ENCODE peak calls at places on chromosomes 12 and 14, in five cellular contexts. B, P, U, J and K are unnamed samples.

GRCh38 chr12:75908961-75909699 is 122.4 kb downstream of the PHLDA1 start:
- DNase-seq in B (no peak), P (peak), U (peak), J (peak), K (no peak)

GRCh38 chr14:77022219-77022852 is 6.2 kb downstream of the IRF2BPL start:
- DNase-seq in B (peak), P (no peak), U (peak), J (no peak), K (peak)

GRCh38 chr12:106226884-106227640 is 20.8 kb downstream of the CKAP4 start:
- DNase-seq in B (peak), P (no peak), U (peak), J (peak), K (peak)

GRCh38 chr14:66111891-66112290 is 374.3 kb upstream of the CCDC196 start:
- DNase-seq in B (no peak), P (no peak), U (no peak), J (no peak), K (no peak)

GRCh38 chr12:92002673-92003382 is 142.8 kb downstream of the BTG1 start:
- DNase-seq in B (no peak), P (no peak), U (no peak), J (no peak), K (no peak)

GRCh38 chr12:54786081-54786480 is 68.2 kb upstream of the MUCL1 start:
- DNase-seq in B (no peak), P (no peak), U (no peak), J (no peak), K (no peak)

GRCh38 chr14:58258156-58258555 is 13.5 kb downstream of the PSMA3 start:
- DNase-seq in B (no peak), P (no peak), U (no peak), J (no peak), K (no peak)

GRCh38 chr14:91470216-91470615 is 39.9 kb downstream of the PPP4R3A start:
- DNase-seq in B (no peak), P (no peak), U (no peak), J (no peak), K (no peak)

GRCh38 chr12:98895086-98895651 is 250.1 kb downstream of the APAF1 start:
- DNase-seq in B (peak), P (peak), U (peak), J (no peak), K (no peak)

GRCh38 chr12:33450480-33450879 is 10.9 kb upstream of the SYT10 start:
- DNase-seq in B (no peak), P (no peak), U (no peak), J (no peak), K (no peak)

GRCh38 chr12:121057794-121058193 is 18.7 kb upstream of the OASL start:
- DNase-seq in B (no peak), P (no peak), U (no peak), J (no peak), K (no peak)

GRCh38 chr14:100341301-100342031 is 18.3 kb downstream of the SLC25A47 start:
- DNase-seq in B (peak), P (no peak), U (no peak), J (peak), K (peak)

GRCh38 chr12:107373238-107373809 is 280.0 kb upstream of the CRY1 start:
- DNase-seq in B (no peak), P (no peak), U (no peak), J (no peak), K (peak)

GRCh38 chr14:101504096-101504948 is 57.0 kb upstream of the DIO3 start:
- DNase-seq in B (no peak), P (no peak), U (no peak), J (no peak), K (no peak)

GRCh38 chr12:16112151-16112550 is 165.3 kb downstream of the SLC15A5 start:
- DNase-seq in B (no peak), P (no peak), U (no peak), J (no peak), K (no peak)

GRCh38 chr12:107395817-107396216 is 289.8 kb upstream of the PWP1 start:
- DNase-seq in B (no peak), P (no peak), U (peak), J (no peak), K (no peak)

GRCh38 chr12:57244306-57244696 is 6.7 kb downstream of the STAC3 start:
- DNase-seq in B (no peak), P (no peak), U (no peak), J (no peak), K (no peak)

GRCh38 chr14:105929327-105930081 is 403.1 kb downstream of the TMEM121 start:
- DNase-seq in B (no peak), P (no peak), U (no peak), J (no peak), K (no peak)